ENCODE peak calls at places on chromosomes 1 and 21, in nine cellular contexts. N is RPMI7951; E is stimulated activated CD4-positive, alpha-beta T cell treated with anti-CD3 and anti-CD28 coated beads, Interleukin-2, amount 100 ng/mL, for 24 hours; C is adrenal gland; L is HTR-8/SVneo; X is IMR-90; K is Daoy; D is NCI-H2171 treated with DMSO at 0.1 percent for 48 hours; J is frontal cortex. I is an unnamed sample.

GRCh38 chr1:158813159-158813558 is 18.0 kb upstream of the MNDA start:
- DNase-seq in J (no peak), E (no peak), L (no peak), X (no peak), K (no peak), D (no peak), N (no peak), C (no peak), I (no peak)

GRCh38 chr1:234987415-234988159 is 141.1 kb downstream of the TOMM20 start:
- DNase-seq in E (peak), J (no peak), D (no peak), K (peak), X (peak), C (peak), N (peak), L (peak), I (peak)

GRCh38 chr1:5983361-5984103 is 8.7 kb downstream of the NPHP4 start:
- DNase-seq in C (no peak), X (peak), D (no peak), L (no peak), K (peak), E (no peak), J (no peak), N (peak), I (peak)

GRCh38 chr1:15786581-15786980 is 20.9 kb downstream of the UQCRHL start:
- DNase-seq in C (no peak), L (no peak), K (no peak), D (no peak), N (peak), E (no peak), X (peak), J (no peak), I (no peak)

GRCh38 chr1:10251325-10252103 is 41.1 kb downstream of the KIF1B start:
- DNase-seq in C (no peak), E (no peak), L (no peak), J (no peak), K (peak), N (peak), D (peak), X (peak), I (peak)

GRCh38 chr1:84089470-84090261 is 54.4 kb upstream of the PRKACB start:
- DNase-seq in C (no peak), X (peak), L (peak), K (peak), J (no peak), E (no peak), D (peak), N (peak), I (peak)

GRCh38 chr1:240350910-240351331 is 259.2 kb downstream of the FMN2 start:
- DNase-seq in L (peak), J (no peak), E (no peak), K (peak), D (no peak), C (no peak), X (peak), N (peak), I (peak)

GRCh38 chr21:46172863-46173528 is 11.3 kb downstream of the SPATC1L start:
- DNase-seq in K (no peak), D (no peak), J (no peak), N (no peak), E (no peak), L (no peak), X (no peak), C (no peak), I (no peak)

GRCh38 chr1:33045246-33045645 is 8.6 kb upstream of the AK2 start:
- DNase-seq in X (no peak), E (no peak), J (no peak), K (no peak), C (peak), N (no peak), L (no peak), D (no peak), I (no peak)

GRCh38 chr1:216388558-216388957 is 34.7 kb downstream of the USH2A start:
- DNase-seq in N (no peak), D (no peak), K (no peak), E (no peak), L (no peak), C (no peak), X (no peak), J (no peak), I (no peak)

GRCh38 chr1:110136911-110137310 is 13.4 kb upstream of the SLC6A17 start:
- DNase-seq in E (peak), K (no peak), L (no peak), N (no peak), C (peak), J (no peak), X (no peak), D (peak), I (no peak)

GRCh38 chr1:229227298-229227919 is 43.5 kb upstream of the RAB4A start:
- DNase-seq in C (peak), N (peak), E (peak), J (peak), L (peak), K (peak), X (peak), D (peak), I (peak)

GRCh38 chr21:32698286-32698685 is 29.5 kb downstream of the SYNJ1 start:
- DNase-seq in N (no peak), K (no peak), J (no peak), E (no peak), D (no peak), C (no peak), X (no peak), L (no peak), I (no peak)

GRCh38 chr1:241612533-241613505 is 27.4 kb downstream of the CHML start:
- DNase-seq in E (no peak), D (no peak), C (peak), X (peak), N (peak), J (no peak), K (peak), L (peak), I (peak)

GRCh38 chr1:243742814-243743213 is 107.2 kb downstream of the AKT3 start:
- DNase-seq in K (no peak), J (no peak), X (peak), L (peak), C (no peak), N (peak), E (no peak), D (no peak), I (peak)

GRCh38 chr1:210259496-210259895 is 26.9 kb downstream of the SERTAD4 start:
- DNase-seq in X (peak), L (no peak), E (no peak), C (no peak), N (peak), J (no peak), D (peak), K (peak), I (peak)

GRCh38 chr21:26388731-26389231 is 184.3 kb downstream of the CYYR1 start:
- DNase-seq in X (peak), K (no peak), C (no peak), J (no peak), D (peak), E (no peak), L (peak), N (peak), I (peak)

GRCh38 chr1:211336775-211337174 is 10.1 kb downstream of the TRAF5 start:
- DNase-seq in J (no peak), E (no peak), L (no peak), K (no peak), X (no peak), C (no peak), D (no peak), N (no peak), I (no peak)

GRCh38 chr1:47682198-47682597 is 244.4 kb downstream of the FOXD2 start:
- DNase-seq in K (no peak), J (no peak), E (no peak), C (no peak), N (no peak), X (no peak), D (no peak), L (no peak), I (no peak)